ENCODE peak calls at places on chromosomes 7 and 10, in four cellular contexts. V, O, E and T are unnamed samples.

GRCh38 chr7:142626420-142627035 is 122.7 kb upstream of the PRSS1 start:
- DNase-seq in V (peak; percentile 78), O (peak; percentile 58), E (peak; percentile 80), T (peak; percentile 81)

GRCh38 chr10:6953131-6953834 is 373.2 kb upstream of the PRKCQ start:
- DNase-seq in V (peak; percentile 14), O (no peak), E (no peak), T (no peak)

GRCh38 chr10:91883549-91884542 is 25.4 kb downstream of the FGFBP3 start:
- DNase-seq in V (peak; percentile 76), O (peak; percentile 36), E (no peak), T (peak; percentile 4)

GRCh38 chr10:97520978-97521761 is 22.4 kb downstream of the UBTD1 start:
- DNase-seq in V (peak; percentile 50), O (no peak), E (no peak), T (no peak)

GRCh38 chr7:55111007-55111406 is 92.2 kb downstream of the EGFR start:
- DNase-seq in V (no peak), O (no peak), E (peak; percentile 53), T (peak; percentile 20)

GRCh38 chr10:60413306-60414012 is 23.8 kb upstream of the ANK3 start:
- DNase-seq in V (no peak), O (no peak), E (no peak), T (no peak)

GRCh38 chr7:105202561-105203130 is 186.1 kb downstream of the SRPK2 start:
- DNase-seq in V (no peak), O (no peak), E (no peak), T (no peak)

GRCh38 chr7:69630292-69630691 is 32.0 kb downstream of the AUTS2 start:
- DNase-seq in V (no peak), O (peak; percentile 0), E (no peak), T (no peak)

GRCh38 chr7:70793060-70793459 is 338.9 kb upstream of the GALNT17 start:
- DNase-seq in V (no peak), O (no peak), E (no peak), T (no peak)

GRCh38 chr7:19107392-19108147 is 9.9 kb downstream of the TWIST1 start:
- DNase-seq in V (peak; percentile 83), O (peak; percentile 86), E (peak; percentile 14), T (peak; percentile 43)

GRCh38 chr7:79495544-79496272 is 42.2 kb upstream of the MAGI2 start:
- DNase-seq in V (no peak), O (peak; percentile 87), E (no peak), T (no peak)

GRCh38 chr10:70542565-70542938 is 60.0 kb downstream of the PRF1 start:
- DNase-seq in V (no peak), O (peak; percentile 38), E (no peak), T (no peak)

GRCh38 chr10:62475531-62475930 is 101.4 kb downstream of the ZNF365 start:
- DNase-seq in V (no peak), O (no peak), E (no peak), T (no peak)

GRCh38 chr10:103472005-103472404 is 7.0 kb downstream of the CALHM3 start:
- DNase-seq in V (no peak), O (no peak), E (peak; percentile 63), T (peak; percentile 75)

GRCh38 chr7:77209479-77210139 is 10.0 kb upstream of the FGL2 start:
- DNase-seq in V (peak; percentile 4), O (no peak), E (no peak), T (peak; percentile 10)

GRCh38 chr7:27025270-27025669 is 70.5 kb downstream of the HOXA1 start:
- DNase-seq in V (no peak), O (no peak), E (no peak), T (no peak)

GRCh38 chr7:157890921-157891401 is 554.2 kb downstream of the DNAJB6 start:
- DNase-seq in V (no peak), O (no peak), E (no peak), T (no peak)

GRCh38 chr10:43823237-43823605 is 174.5 kb upstream of the ZNF32 start:
- DNase-seq in V (no peak), O (no peak), E (no peak), T (no peak)

GRCh38 chr10:18144928-18145327 is 4.7 kb downstream of the CACNB2 start:
- DNase-seq in V (peak; percentile 62), O (no peak), E (no peak), T (no peak)

GRCh38 chr7:38318803-38319416 is 45.5 kb upstream of the TARP start:
- DNase-seq in V (peak; percentile 97), O (peak; percentile 81), E (peak; percentile 61), T (peak; percentile 27)

GRCh38 chr7:12257582-12257981 is 46.5 kb downstream of the TMEM106B start:
- DNase-seq in V (no peak), O (peak; percentile 66), E (peak; percentile 93), T (peak; percentile 83)

GRCh38 chr10:69958232-69958902 is 94.3 kb upstream of the MACROH2A2 start:
- DNase-seq in V (peak; percentile 88), O (peak; percentile 69), E (peak; percentile 59), T (peak; percentile 51)

GRCh38 chr10:58661902-58662301 is 149.2 kb downstream of the BICC1 start:
- DNase-seq in V (no peak), O (no peak), E (no peak), T (no peak)

GRCh38 chr7:137421389-137421788 is 77.9 kb upstream of the PTN start:
- DNase-seq in V (no peak), O (no peak), E (no peak), T (no peak)

GRCh38 chr10:123651421-123652047 is 14.6 kb upstream of the GPR26 start:
- DNase-seq in V (no peak), O (no peak), E (no peak), T (no peak)

GRCh38 chr7:40826419-40827216 is 691.8 kb downstream of the SUGCT start:
- DNase-seq in V (peak; percentile 65), O (peak; percentile 51), E (no peak), T (no peak)

GRCh38 chr10:33178026-33178755 is 156.3 kb downstream of the NRP1 start:
- DNase-seq in V (no peak), O (no peak), E (no peak), T (no peak)

GRCh38 chr10:73837072-73837471 is 25.7 kb upstream of the NDST2 start:
- DNase-seq in V (no peak), O (peak; percentile 85), E (no peak), T (no peak)

GRCh38 chr7:154909241-154910105 is 93.5 kb downstream of the PAXIP1 start:
- DNase-seq in V (no peak), O (no peak), E (no peak), T (no peak)

GRCh38 chr7:103706805-103707204 is 260.8 kb upstream of the SLC26A5 start:
- DNase-seq in V (no peak), O (no peak), E (no peak), T (no peak)